ENCODE peak calls at places on chromosomes 1 and 21, in eight cellular contexts. Y is mammary epithelial cell, O is HCT116, B is cardiac muscle cell, N is heart left ventricle, J is SJSA1, L is adipocyte, D is mucosa of descending colon. P is an unnamed sample.

GRCh38 chr1:213649373-213649772 is 338.4 kb upstream of the PROX1 start:
- DNase-seq in Y (no peak), O (no peak), B (no peak), N (no peak), J (no peak), L (no peak), D (no peak), P (no peak)

GRCh38 chr1:245831518-245831917 is 675.6 kb downstream of the SMYD3 start:
- DNase-seq in Y (no peak), O (no peak), B (peak; percentile 79), N (no peak), J (no peak), L (no peak), D (no peak), P (no peak)

GRCh38 chr1:165365344-165365743 is 8.8 kb upstream of the LMX1A start:
- DNase-seq in Y (peak; percentile 32), O (no peak), B (no peak), N (no peak), J (no peak), L (no peak), D (no peak), P (no peak)

GRCh38 chr1:109389638-109390341 is 7.9 kb downstream of the SORT1 start:
- DNase-seq in Y (no peak), O (no peak), B (no peak), N (no peak), J (no peak), L (no peak), D (no peak), P (no peak)

GRCh38 chr1:77874804-77875445 is 13.5 kb upstream of the NEXN start:
- DNase-seq in Y (peak; percentile 73), O (no peak), B (no peak), N (no peak), J (peak; percentile 66), L (peak; percentile 31), D (no peak), P (no peak)

GRCh38 chr1:235843458-235843857 is 23.2 kb downstream of the LYST start:
- DNase-seq in Y (peak; percentile 41), O (peak; percentile 21), B (peak; percentile 18), N (no peak), J (peak; percentile 32), L (peak; percentile 62), D (peak; percentile 53), P (no peak)

GRCh38 chr1:223133824-223134435 is 9.1 kb downstream of the TLR5 start:
- DNase-seq in Y (peak; percentile 84), O (peak; percentile 74), B (peak; percentile 90), N (peak; percentile 88), J (peak; percentile 71), L (peak; percentile 94), D (peak; percentile 83), P (peak; percentile 73)

GRCh38 chr1:234437423-234438171 is 41.4 kb downstream of the TARBP1 start:
- DNase-seq in Y (no peak), O (no peak), B (no peak), N (no peak), J (no peak), L (peak; percentile 17), D (no peak), P (no peak)

GRCh38 chr1:22637952-22638445 is 1.6 kb downstream of the C1QA start:
- DNase-seq in Y (no peak), O (no peak), B (no peak), N (no peak), J (no peak), L (no peak), D (no peak), P (no peak)

GRCh38 chr1:22636927-22637326 is 499 bp downstream of the C1QA start:
- DNase-seq in Y (no peak), O (no peak), B (no peak), N (no peak), J (no peak), L (no peak), D (no peak), P (no peak)

GRCh38 chr1:22639286-22639685 is 2.9 kb downstream of the C1QA start:
- DNase-seq in Y (no peak), O (no peak), B (no peak), N (no peak), J (no peak), L (peak; percentile 28), D (peak; percentile 27), P (no peak)

GRCh38 chr1:22636369-22636768 is at the start of gene C1QA:
- DNase-seq in Y (no peak), O (no peak), B (no peak), N (peak; percentile 60), J (no peak), L (no peak), D (peak; percentile 42), P (no peak)

DNA sequence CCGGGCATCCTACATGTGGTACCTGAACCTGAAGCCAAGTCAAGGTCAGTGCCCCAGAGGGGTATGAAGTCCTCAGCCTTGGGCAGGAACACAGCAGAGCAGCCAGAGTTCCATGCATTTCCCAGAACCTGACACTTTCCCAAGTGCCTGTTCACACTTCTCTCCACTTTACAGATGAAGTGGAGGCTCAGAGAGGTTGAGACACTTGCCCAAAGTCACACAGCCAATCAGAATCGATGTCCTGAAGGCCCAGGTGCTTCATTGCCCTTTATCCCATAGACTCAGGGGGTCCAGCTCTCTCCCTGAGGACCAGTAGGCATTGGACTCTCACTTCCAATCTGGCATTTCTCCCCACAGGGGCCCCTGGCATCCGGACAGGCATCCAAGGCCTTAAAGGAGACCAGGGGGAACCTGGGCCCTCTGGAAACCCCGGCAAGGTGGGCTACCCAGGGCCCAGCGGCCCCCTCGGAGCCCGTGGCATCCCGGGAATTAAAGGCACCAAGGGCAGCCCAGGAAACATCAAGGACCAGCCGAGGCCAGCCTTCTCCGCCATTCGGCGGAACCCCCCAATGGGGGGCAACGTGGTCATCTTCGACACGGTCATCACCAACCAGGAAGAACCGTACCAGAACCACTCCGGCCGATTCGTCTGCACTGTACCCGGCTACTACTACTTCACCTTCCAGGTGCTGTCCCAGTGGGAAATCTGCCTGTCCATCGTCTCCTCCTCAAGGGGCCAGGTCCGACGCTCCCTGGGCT is 2.2 kb downstream of the C1QA start:
- DNase-seq in Y (no peak), O (no peak), B (no peak), N (no peak), J (no peak), L (no peak), D (no peak), P (no peak)
- H3K4me3 ChIP-seq in Y (no peak overlapping the region), O (no peak overlapping the region), B (no peak overlapping the region), N (no peak overlapping the region), J (no peak overlapping the region), L (no peak overlapping the region), D (no peak overlapping the region), P (no peak overlapping the region)

GRCh38 chr21:45110873-45111624 is 36.7 kb downstream of the ADARB1 start:
- DNase-seq in Y (no peak), O (no peak), B (no peak), N (no peak), J (no peak), L (no peak), D (no peak), P (no peak)

GRCh38 chr21:45108034-45108790 is 33.8 kb downstream of the ADARB1 start:
- DNase-seq in Y (no peak), O (no peak), B (no peak), N (no peak), J (no peak), L (no peak), D (no peak), P (no peak)

GRCh38 chr21:45109831-45110492 is 35.6 kb downstream of the ADARB1 start:
- DNase-seq in Y (no peak), O (no peak), B (peak; percentile 45), N (no peak), J (peak; percentile 58), L (no peak), D (peak; percentile 41), P (no peak)

GRCh38 chr21:45111703-45112102 is 37.3 kb downstream of the ADARB1 start:
- DNase-seq in Y (no peak), O (no peak), B (no peak), N (no peak), J (no peak), L (no peak), D (no peak), P (no peak)

GRCh38 chr21:45108808-45109800 is 34.7 kb downstream of the ADARB1 start:
- DNase-seq in Y (no peak), O (no peak), B (no peak), N (no peak), J (no peak), L (no peak), D (no peak), P (peak; percentile 35)
- H3K4me1 ChIP-seq in Y (peaks cover 8% of the 10 kb centered on the region), O (peaks cover 8% of the 10 kb centered on the region), B (peaks cover 33% of the 10 kb centered on the region), N (peaks cover 4% of the 10 kb centered on the region), J (peaks cover 47% of the 10 kb centered on the region), L (peaks cover 13% of the 10 kb centered on the region), D (no peaks in the 10 kb centered on the region), P (peaks cover 44% of the 10 kb centered on the region)

GRCh38 chr21:38354231-38354630 is 97.4 kb downstream of the KCNJ15 start:
- DNase-seq in Y (no peak), O (no peak), B (no peak), N (no peak), J (no peak), L (no peak), D (no peak), P (no peak)

GRCh38 chr21:38355353-38355752 is 98.6 kb downstream of the KCNJ15 start:
- DNase-seq in Y (no peak), O (no peak), B (no peak), N (no peak), J (no peak), L (no peak), D (no peak), P (no peak)

GRCh38 chr21:38356898-38357297 is 100.1 kb downstream of the KCNJ15 start:
- DNase-seq in Y (no peak), O (no peak), B (no peak), N (no peak), J (no peak), L (no peak), D (no peak), P (no peak)

GRCh38 chr21:38358098-38358497 is 101.3 kb downstream of the KCNJ15 start:
- DNase-seq in Y (no peak), O (no peak), B (no peak), N (no peak), J (no peak), L (no peak), D (no peak), P (no peak)

DNA sequence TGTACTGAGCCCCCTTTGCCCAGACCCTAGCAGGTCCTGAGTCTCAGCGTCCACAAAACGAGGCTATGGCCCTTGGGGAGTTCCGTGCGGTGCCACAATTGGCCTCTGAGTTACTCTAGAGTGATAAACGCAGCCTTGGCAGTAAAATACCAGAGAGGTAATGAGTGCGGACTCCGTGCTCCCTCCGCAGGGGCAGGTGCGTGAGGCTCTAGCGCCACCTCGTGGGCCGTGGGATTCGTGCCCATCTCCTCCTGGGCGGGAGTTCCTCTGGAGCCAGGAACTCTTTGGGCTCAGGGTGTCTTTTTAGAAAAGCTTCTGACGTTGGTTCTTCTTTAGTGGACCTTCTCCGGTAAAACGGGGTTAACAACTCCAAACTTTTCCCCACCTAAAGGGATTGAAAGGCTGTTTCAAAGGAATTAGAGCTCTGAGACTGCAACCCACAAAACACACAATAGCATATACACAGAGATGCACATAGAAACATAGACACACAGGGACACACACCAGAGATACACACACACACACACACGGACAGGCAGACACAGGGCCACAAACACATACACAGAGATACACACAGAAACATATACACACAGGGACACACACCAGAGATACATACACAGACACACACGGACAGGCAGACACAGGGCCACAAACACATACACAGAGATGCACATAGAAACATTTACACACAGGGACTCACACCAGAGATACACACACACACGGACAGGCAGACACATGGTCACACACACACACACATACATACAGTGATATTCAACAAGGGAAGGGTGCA is 99.4 kb downstream of the KCNJ15 start:
- DNase-seq in Y (peak; percentile 64), O (peak; percentile 23), B (peak; percentile 83), N (peak; percentile 80), J (peak; percentile 73), L (peak; percentile 87), D (peak; percentile 88), P (peak; percentile 59)
- H3K4me3 ChIP-seq in Y (no peak overlapping the region), O (no peak overlapping the region), B (no peak overlapping the region), N (no peak overlapping the region), J (no peak overlapping the region), L (no peak overlapping the region), D (no peak overlapping the region), P (no peak overlapping the region)

GRCh38 chr1:93591833-93592635 is 89.6 kb downstream of the BCAR3 start:
- DNase-seq in Y (no peak), O (no peak), B (no peak), N (no peak), J (no peak), L (no peak), D (peak; percentile 95), P (peak; percentile 14)
- H3K4me1 ChIP-seq in Y (peaks cover 71% of the 10 kb centered on the region), O (peaks cover 33% of the 10 kb centered on the region), B (no peaks in the 10 kb centered on the region), N (no peaks in the 10 kb centered on the region), J (peaks cover 29% of the 10 kb centered on the region), L (peaks cover 37% of the 10 kb centered on the region), D (peaks cover 12% of the 10 kb centered on the region), P (peaks cover 20% of the 10 kb centered on the region)

P was measured in CD8-positive, alpha-beta T cell.